ENCODE peak calls at places on chromosomes 3 and 15, in seven cellular contexts. E, V, H, L, M, K and R are unnamed samples. For H3K36me3, the result is how much of the 10 kb centered on the place peaks cover.

GRCh38 chr3:22157848-22158247 is 406.8 kb upstream of the ZNF385D start:
- DNase-seq in K (no peak), M (no peak), L (no peak), H (no peak), V (no peak), E (no peak), R (no peak)

GRCh38 chr15:66505430-66505811 is 295 bp downstream of the ZWILCH start:
- DNase-seq in E (no peak), V (no peak), M (peak), H (no peak), L (peak), K (peak), R (no peak)

GRCh38 chr3:108403921-108404320 is 106.5 kb downstream of the MYH15 start:
- DNase-seq in M (no peak), L (no peak), K (no peak), H (no peak), E (no peak), V (no peak), R (no peak)

GRCh38 chr3:108001457-108001856 is 89.4 kb downstream of the CD47 start:
- DNase-seq in H (no peak), E (no peak), V (no peak), L (no peak), M (peak), K (no peak), R (peak)

GRCh38 chr15:74783072-74783807 is 1.4 kb downstream of the CSK start:
- DNase-seq in M (no peak), K (no peak), V (peak), H (no peak), L (peak), E (no peak), R (peak)

GRCh38 chr15:57220220-57220619 is 156.1 kb upstream of the CGNL1 start:
- DNase-seq in E (no peak), H (no peak), K (peak), M (no peak), V (no peak), L (peak), R (peak)

GRCh38 chr3:44939581-44940036 is 36.4 kb downstream of the ZDHHC3 start:
- DNase-seq in M (no peak), L (no peak), H (no peak), K (no peak), E (no peak), V (no peak), R (no peak)

GRCh38 chr3:181711325-181712135 is at the start of gene SOX2:
- DNase-seq in K (no peak), H (peak), M (peak), V (no peak), E (peak), L (peak), R (peak)

GRCh38 chr3:124467980-124468902 is 262.0 kb upstream of the UMPS start:
- DNase-seq in L (peak), K (peak), V (peak), H (no peak), M (peak), E (peak), R (peak)

GRCh38 chr3:182886497-182886896 is 93.2 kb downstream of the ATP11B start:
- DNase-seq in H (no peak), K (no peak), L (peak), E (no peak), M (peak), V (no peak), R (no peak)

GRCh38 chr3:196969660-196970546 is 1.3 kb upstream of the PIGZ start:
- DNase-seq in K (no peak), M (peak), H (no peak), L (peak), V (peak), E (peak), R (peak)

GRCh38 chr3:136952292-136952691 is 5.5 kb upstream of the IL20RB start:
- DNase-seq in K (no peak), H (no peak), V (no peak), E (no peak), M (no peak), L (peak), R (no peak)

GRCh38 chr3:189570916-189571315 is 60.3 kb upstream of the TP63 start:
- DNase-seq in E (no peak), K (no peak), H (no peak), L (peak), M (no peak), V (no peak), R (no peak)

GRCh38 chr15:83815506-83815905 is 161.6 kb downstream of the ADAMTSL3 start:
- DNase-seq in H (no peak), V (no peak), K (no peak), E (no peak), M (no peak), L (no peak), R (no peak)

GRCh38 chr3:107271787-107272387 is 105.4 kb upstream of the CCDC54 start:
- DNase-seq in K (no peak), L (peak), V (no peak), M (peak), H (peak), E (no peak), R (peak)

GRCh38 chr3:11554666-11555065 is 89.0 kb downstream of the VGLL4 start:
- DNase-seq in M (no peak), E (no peak), L (no peak), K (no peak), V (no peak), H (no peak), R (no peak)

GRCh38 chr3:11555823-11556222 is 87.9 kb downstream of the VGLL4 start:
- DNase-seq in L (no peak), M (no peak), E (no peak), H (no peak), K (no peak), V (no peak), R (no peak)

GRCh38 chr3:11556851-11557644 is 86.7 kb downstream of the VGLL4 start:
- DNase-seq in H (no peak), V (peak), M (no peak), K (peak), E (no peak), L (peak), R (no peak)

GRCh38 chr3:11555211-11555782 is 88.4 kb downstream of the VGLL4 start:
- DNase-seq in V (no peak), H (no peak), L (no peak), K (no peak), M (no peak), E (no peak), R (no peak)

GRCh38 chr3:11556234-11556633 is 87.5 kb downstream of the VGLL4 start:
- DNase-seq in K (no peak), H (no peak), L (no peak), V (no peak), E (no peak), M (no peak), R (no peak)
- H3K36me3 ChIP-seq in K (under half), H (under half), L (under half), V (under half), E (under half), M (under half), R (under half)

GRCh38 chr15:29726553-29726952 is 95.7 kb downstream of the TJP1 start:
- DNase-seq in L (no peak), M (no peak), V (no peak), E (no peak), K (no peak), H (no peak), R (no peak)

GRCh38 chr15:29731865-29732264 is 90.4 kb downstream of the TJP1 start:
- DNase-seq in L (no peak), M (peak), V (no peak), K (no peak), H (no peak), E (no peak), R (no peak)

GRCh38 chr15:29728418-29728817 is 93.8 kb downstream of the TJP1 start:
- DNase-seq in M (no peak), E (no peak), V (no peak), H (no peak), K (no peak), L (no peak), R (no peak)

GRCh38 chr15:29724026-29724425 is 98.2 kb downstream of the TJP1 start:
- DNase-seq in H (no peak), L (no peak), V (no peak), M (no peak), K (no peak), E (no peak), R (no peak)

DNA sequence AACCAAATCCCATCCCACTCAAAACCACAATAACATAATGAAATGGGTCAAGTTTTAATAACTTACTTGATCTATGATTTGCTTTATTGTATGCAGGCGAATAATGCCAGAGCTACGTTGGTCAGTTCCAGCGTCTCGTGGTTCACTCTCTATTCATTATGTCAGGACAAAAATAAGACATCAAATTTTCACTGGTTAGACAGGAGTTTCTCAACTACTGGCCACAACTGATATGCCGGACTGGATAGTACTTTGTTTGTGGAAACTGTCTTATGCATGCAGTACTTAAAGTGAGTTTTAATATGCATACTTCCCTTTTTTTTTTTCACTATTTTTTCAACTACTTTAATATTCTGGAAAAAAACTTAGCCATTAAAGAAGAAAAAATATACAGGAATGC is 94.4 kb downstream of the TJP1 start:
- DNase-seq in E (no peak), M (no peak), H (no peak), K (no peak), V (no peak), L (no peak), R (no peak)
- H3K36me3 ChIP-seq in E (under half), M (half or more), H (under half), K (half or more), V (under half), L (half or more), R (under half)

DNA sequence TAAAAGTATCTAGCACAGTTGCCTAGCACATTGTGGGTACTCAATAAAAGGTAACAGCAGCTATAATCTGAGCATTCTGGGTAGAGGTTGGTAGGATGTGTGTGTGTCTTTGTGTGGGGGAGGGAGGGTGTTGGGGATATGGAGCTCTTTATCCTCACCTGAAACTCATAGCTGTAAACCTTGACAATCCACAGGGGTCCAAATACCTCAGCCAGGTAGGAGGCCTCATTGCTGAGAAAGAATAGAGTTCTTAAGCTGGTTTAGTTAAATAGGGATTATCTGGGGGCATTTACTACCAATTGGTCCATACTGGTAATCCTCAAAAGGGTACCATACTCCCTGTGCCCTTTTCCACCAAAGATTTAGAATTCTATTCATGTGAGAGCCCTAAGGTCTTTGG is 3.9 kb downstream of the SERF2 start:
- DNase-seq in V (no peak), L (no peak), E (no peak), K (no peak), M (no peak), H (no peak), R (no peak)
- H3K36me3 ChIP-seq in V (under half), L (half or more), E (under half), K (half or more), M (under half), H (under half), R (under half)

DNA sequence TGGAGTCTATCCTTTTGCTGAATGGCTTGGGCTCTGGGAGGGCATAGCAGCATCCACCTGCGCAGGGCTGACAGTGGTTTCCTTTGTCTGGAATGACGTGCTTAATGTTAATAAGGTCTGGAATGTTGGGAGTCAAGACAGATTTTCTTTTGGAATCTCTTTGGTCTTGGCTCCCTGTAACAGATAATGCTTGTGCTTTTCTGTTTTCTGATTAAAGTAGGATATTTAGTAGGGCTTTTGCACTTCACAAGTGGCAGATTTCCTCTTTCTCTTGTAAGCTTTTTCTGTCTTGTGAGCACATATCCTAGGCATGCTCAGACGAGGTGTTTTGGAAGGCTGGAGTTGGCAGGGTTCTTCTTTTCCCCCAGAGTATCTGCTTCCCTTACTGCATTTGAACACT is 189.6 kb downstream of the GHSR start:
- DNase-seq in V (no peak), E (no peak), M (no peak), L (no peak), K (no peak), H (no peak), R (no peak)
- H3K36me3 ChIP-seq in V (under half), E (under half), M (under half), L (under half), K (under half), H (under half), R (under half)

GRCh38 chr3:39384665-39385000 is 1.5 kb downstream of the SLC25A38 start:
- DNase-seq in L (no peak), H (no peak), V (no peak), K (no peak), M (no peak), E (no peak), R (no peak)

GRCh38 chr3:39385456-39386098 is 2.4 kb downstream of the SLC25A38 start:
- DNase-seq in M (no peak), K (no peak), L (no peak), E (no peak), H (no peak), V (no peak), R (no peak)

GRCh38 chr3:39387411-39387975 is 4.3 kb downstream of the SLC25A38 start:
- DNase-seq in K (no peak), E (no peak), H (no peak), V (no peak), M (no peak), L (no peak), R (no peak)

GRCh38 chr3:39386331-39386730 is 3.2 kb downstream of the SLC25A38 start:
- DNase-seq in H (no peak), V (no peak), K (no peak), L (no peak), M (no peak), E (no peak), R (no peak)

DNA sequence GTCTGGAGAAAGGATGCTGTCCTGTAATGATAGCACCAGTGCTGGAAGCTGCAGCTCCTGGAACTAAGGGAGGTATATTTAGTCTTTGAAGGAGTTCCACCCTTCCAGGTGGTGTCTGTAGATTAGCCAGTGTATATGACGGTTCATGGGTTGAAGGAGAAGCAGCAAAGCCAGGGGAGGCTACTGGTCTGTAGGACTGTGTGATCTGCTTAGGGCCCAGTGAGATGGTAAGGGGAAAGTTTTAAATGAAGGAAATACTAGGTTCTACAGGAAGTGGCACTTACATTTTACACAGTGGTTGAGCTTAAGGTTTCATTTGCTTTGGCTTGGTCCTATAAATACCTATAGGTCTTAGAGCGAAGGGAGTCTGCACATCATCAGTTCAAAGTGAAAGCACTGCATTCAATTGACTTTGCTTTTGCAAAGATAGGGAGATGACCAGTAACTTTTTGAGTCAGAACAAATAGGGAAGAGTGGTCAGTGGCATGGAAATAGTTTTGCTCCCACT is 5.6 kb downstream of the SLC25A38 start:
- DNase-seq in K (no peak), V (no peak), L (no peak), H (no peak), M (no peak), E (no peak), R (no peak)
- H3K36me3 ChIP-seq in K (under half), V (under half), L (under half), H (under half), M (under half), E (under half), R (under half)

DNA sequence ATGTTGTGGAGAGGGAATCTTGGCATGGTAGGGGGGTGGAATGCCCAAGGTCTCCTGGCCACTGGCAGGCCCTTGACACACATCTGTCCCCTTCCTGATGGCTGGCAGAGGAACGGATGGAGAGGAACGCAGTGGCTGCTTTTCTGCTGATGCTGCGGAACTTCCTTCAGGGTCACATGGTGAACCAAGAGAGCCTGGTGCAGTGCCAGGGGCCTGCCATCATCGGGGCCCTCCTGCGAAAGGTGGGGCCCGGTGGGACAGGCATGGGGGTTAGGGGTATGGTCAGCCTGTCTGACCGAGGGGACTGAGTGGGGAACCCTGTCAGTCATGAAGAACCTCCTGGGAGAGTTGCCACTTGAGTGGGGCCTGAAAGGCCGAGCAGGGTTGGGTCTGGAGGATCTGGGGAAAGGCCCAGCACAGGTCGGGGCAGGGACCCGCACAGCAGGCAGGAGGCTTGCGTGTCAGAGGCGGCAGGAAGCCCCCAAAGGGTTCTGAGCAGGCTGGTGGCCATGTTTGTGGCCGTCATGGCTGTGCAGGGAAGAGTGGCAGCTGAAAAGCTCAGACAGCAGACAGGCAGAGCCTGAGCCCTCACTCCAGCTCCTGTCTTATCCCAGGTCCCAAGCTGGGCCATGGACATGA is 18.1 kb downstream of the NBEAL2 start:
- DNase-seq in M (no peak), V (peak), K (no peak), H (no peak), E (no peak), L (no peak), R (no peak)
- H3K36me3 ChIP-seq in M (under half), V (under half), K (under half), H (under half), E (under half), L (under half), R (under half)

GRCh38 chr3:171696805-171697204 is 113.5 kb downstream of the PLD1 start:
- DNase-seq in L (no peak), M (no peak), H (no peak), E (no peak), K (no peak), V (no peak), R (no peak)

GRCh38 chr3:171700157-171700556 is 110.1 kb downstream of the PLD1 start:
- DNase-seq in K (no peak), M (no peak), V (no peak), L (no peak), E (no peak), H (no peak), R (no peak)

GRCh38 chr3:171700653-171701052 is 109.6 kb downstream of the PLD1 start:
- DNase-seq in H (no peak), V (no peak), M (no peak), L (no peak), E (no peak), K (no peak), R (no peak)

GRCh38 chr3:171703144-171703543 is 107.1 kb downstream of the PLD1 start:
- DNase-seq in V (no peak), M (no peak), K (no peak), E (no peak), H (no peak), L (no peak), R (no peak)

DNA sequence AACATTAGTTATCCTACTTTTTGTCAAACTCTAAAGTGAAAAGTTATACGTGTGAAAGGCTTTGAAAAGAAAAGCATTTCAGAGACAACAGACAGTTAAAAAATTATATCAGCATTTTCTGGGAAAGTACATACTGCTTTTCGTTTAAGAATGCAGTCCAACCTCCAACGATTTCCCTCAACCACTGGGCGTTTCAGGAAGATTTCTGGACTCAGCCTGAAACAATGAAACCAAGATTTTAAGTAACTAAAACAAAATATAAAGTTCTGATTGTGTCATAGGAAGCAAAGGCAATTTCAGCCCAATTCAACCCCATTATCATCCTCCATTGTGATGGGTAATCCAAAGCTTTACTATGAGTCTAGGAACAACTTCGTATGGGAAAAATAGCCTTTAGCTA is 110.7 kb downstream of the PLD1 start:
- DNase-seq in L (no peak), H (no peak), V (no peak), M (no peak), K (no peak), E (no peak), R (no peak)
- H3K36me3 ChIP-seq in L (under half), H (under half), V (under half), M (under half), K (under half), E (under half), R (under half)

GRCh38 chr15:52052076-52052935 is 33.3 kb downstream of the MAPK6 start:
- DNase-seq in V (no peak), E (no peak), K (no peak), H (no peak), L (no peak), M (no peak), R (no peak)

GRCh38 chr15:52060511-52060910 is 41.5 kb downstream of the MAPK6 start:
- DNase-seq in E (no peak), K (no peak), H (no peak), M (no peak), L (no peak), V (no peak), R (no peak)

GRCh38 chr15:52054381-52054780 is 35.4 kb downstream of the MAPK6 start:
- DNase-seq in H (no peak), M (peak), L (no peak), E (no peak), V (no peak), K (no peak), R (no peak)

GRCh38 chr15:52056001-52056400 is 37.0 kb downstream of the MAPK6 start:
- DNase-seq in H (no peak), M (no peak), E (no peak), L (no peak), V (no peak), K (no peak), R (no peak)

GRCh38 chr15:52056496-52056895 is 37.5 kb downstream of the MAPK6 start:
- DNase-seq in K (no peak), H (no peak), M (no peak), L (no peak), E (no peak), V (no peak), R (no peak)
- H3K36me3 ChIP-seq in K (under half), H (under half), M (under half), L (half or more), E (under half), V (under half), R (under half)